ENCODE peak calls at places on chromosome 9, in four cellular contexts. Q, F, P and B are unnamed samples.

GRCh38 chr9:123894822-123895221 is 35.1 kb downstream of the DENND1A start:
- DNase-seq in F (no peak), P (no peak), Q (no peak), B (no peak)

GRCh38 chr9:118148990-118149389 is 444.8 kb downstream of the TLR4 start:
- DNase-seq in Q (no peak), P (no peak), F (no peak), B (no peak)

GRCh38 chr9:125949721-125950465 is 202.7 kb downstream of the PBX3 start:
- DNase-seq in Q (no peak), F (no peak), P (peak), B (no peak)

GRCh38 chr9:78566948-78567675 is 270.2 kb downstream of the PSAT1 start:
- DNase-seq in Q (no peak), P (peak), F (no peak), B (peak)

GRCh38 chr9:76913467-76913866 is 7.6 kb upstream of the PRUNE2 start:
- DNase-seq in P (no peak), Q (no peak), F (no peak), B (no peak)

GRCh38 chr9:115593587-115594091 is 475.7 kb upstream of the TNC start:
- DNase-seq in F (no peak), P (peak), Q (no peak), B (peak)

GRCh38 chr9:137314561-137315560 is 12.8 kb upstream of the NRARP start:
- DNase-seq in F (no peak), P (no peak), Q (peak), B (peak)

GRCh38 chr9:76542360-76542759 is 83.4 kb downstream of the GCNT1 start:
- DNase-seq in F (no peak), P (no peak), Q (no peak), B (no peak)

GRCh38 chr9:128098936-128099931 is 28.3 kb downstream of the PTGES2 start:
- DNase-seq in Q (no peak), P (peak), F (no peak), B (no peak)

GRCh38 chr9:98607787-98608186 is 100.9 kb downstream of the GABBR2 start:
- DNase-seq in P (peak), Q (no peak), F (no peak), B (peak)

GRCh38 chr9:121344062-121344696 is 25.9 kb downstream of the STOM start:
- DNase-seq in F (no peak), P (no peak), Q (no peak), B (no peak)

GRCh38 chr9:1956958-1957357 is 58.2 kb upstream of the SMARCA2 start:
- DNase-seq in Q (no peak), F (no peak), P (no peak), B (no peak)

GRCh38 chr9:94611638-94612068 is 18.0 kb upstream of the FBP2 start:
- DNase-seq in F (peak), P (no peak), Q (no peak), B (no peak)

GRCh38 chr9:127853312-127854168 is 918 bp downstream of the ENG start:
- DNase-seq in F (no peak), Q (no peak), P (peak), B (peak)

GRCh38 chr9:137053944-137054931 is at the start of gene ENTPD2:
- DNase-seq in Q (no peak), F (peak), P (no peak), B (no peak)

GRCh38 chr9:8781447-8781846 is 981.9 kb upstream of the DMAC1 start:
- DNase-seq in P (no peak), Q (no peak), F (no peak), B (no peak)

GRCh38 chr9:12771891-12772290 is 2.9 kb upstream of the LURAP1L start:
- DNase-seq in F (no peak), P (peak), Q (no peak), B (peak)

GRCh38 chr9:16289639-16290038 is 580.8 kb downstream of the BNC2 start:
- DNase-seq in F (no peak), Q (no peak), P (no peak), B (peak)

GRCh38 chr9:22401671-22402070 is 45.0 kb upstream of the DMRTA1 start:
- DNase-seq in Q (no peak), F (no peak), P (no peak), B (no peak)

GRCh38 chr9:79764377-79764776 is 192.6 kb downstream of the TLE4 start:
- DNase-seq in Q (no peak), P (peak), F (no peak), B (peak)

GRCh38 chr9:130927995-130928900 is 10.8 kb downstream of the FIBCD1 start:
- DNase-seq in F (no peak), Q (no peak), P (no peak), B (no peak)

GRCh38 chr9:32142074-32142473 is 242.4 kb upstream of the ACO1 start:
- DNase-seq in P (no peak), Q (no peak), F (no peak), B (no peak)

GRCh38 chr9:36963356-36963755 is 70.7 kb downstream of the PAX5 start:
- DNase-seq in F (no peak), Q (no peak), P (no peak), B (no peak)

GRCh38 chr9:114290561-114290986 is 32.3 kb upstream of the ORM1 start:
- DNase-seq in Q (peak), P (no peak), F (no peak), B (no peak)

GRCh38 chr9:137264067-137264466 is 8.9 kb downstream of the NELFB start:
- DNase-seq in F (no peak), Q (no peak), P (no peak), B (no peak)

GRCh38 chr9:131167146-131167692 is 41.8 kb downstream of the NUP214 start:
- DNase-seq in F (no peak), Q (no peak), P (peak), B (peak)

GRCh38 chr9:69981686-69982450 is 61.8 kb upstream of the MAMDC2 start:
- DNase-seq in P (peak), F (no peak), Q (no peak), B (peak)

GRCh38 chr9:28032178-28032532 is 458.9 kb upstream of the C9orf72 start:
- DNase-seq in Q (no peak), P (peak), F (no peak), B (no peak)

GRCh38 chr9:96500696-96501660 is 51.0 kb downstream of the HABP4 start:
- DNase-seq in F (no peak), Q (no peak), P (peak), B (no peak)

GRCh38 chr9:127278372-127278771 is 13.8 kb downstream of the GARNL3 start:
- DNase-seq in Q (no peak), F (no peak), P (no peak), B (no peak)

GRCh38 chr9:582775-583174 is 258.7 kb upstream of the DMRT1 start:
- DNase-seq in P (no peak), F (no peak), Q (no peak), B (no peak)

GRCh38 chr9:77819672-77820071 is 171.6 kb upstream of the GNA14 start:
- DNase-seq in P (peak), Q (no peak), F (no peak), B (no peak)

GRCh38 chr9:125732562-125732961 is 14.6 kb upstream of the PBX3 start:
- DNase-seq in Q (no peak), P (no peak), F (no peak), B (no peak)

GRCh38 chr9:124309665-124310064 is 51.9 kb downstream of the NEK6 start:
- DNase-seq in Q (no peak), F (no peak), P (peak), B (peak)

GRCh38 chr9:125492719-125493118 is 214.3 kb downstream of the MAPKAP1 start:
- DNase-seq in F (no peak), P (no peak), Q (no peak), B (no peak)

GRCh38 chr9:4147476-4148214 is 152.2 kb downstream of the GLIS3 start:
- DNase-seq in P (no peak), F (no peak), Q (no peak), B (no peak)